ENCODE peak calls at places on chromosomes 11 and 22, in nine cellular contexts. F is PC-9, I is fibroblast of lung, T is tibial artery, L is Peyer's patch, K is Caco-2, S is uterus, O is neural progenitor cell, Z is keratinocyte. P is an unnamed sample. For H3K4me1, the result is how much of the 10 kb centered on the place peaks cover.

GRCh38 chr11:86072211-86072610 is 3.3 kb upstream of the PICALM start:
- DNase-seq in K (no peak), Z (no peak), L (no peak), S (no peak), O (no peak), T (no peak), I (no peak), F (no peak), P (no peak)

GRCh38 chr11:124716596-124716995 is 23.1 kb upstream of the NRGN start:
- DNase-seq in K (no peak), I (peak), Z (peak), T (no peak), F (no peak), O (no peak), L (no peak), S (no peak), P (no peak)

GRCh38 chr11:15985127-15985862 is 371.1 kb downstream of the SOX6 start:
- DNase-seq in T (no peak), F (no peak), Z (no peak), L (no peak), S (no peak), O (no peak), I (peak), K (no peak), P (no peak)

GRCh38 chr22:23403720-23404688 is 176.1 kb downstream of the IGLL1 start:
- DNase-seq in K (no peak), L (peak), T (no peak), Z (no peak), S (no peak), O (no peak), I (peak), F (no peak), P (no peak)

GRCh38 chr11:47998733-47999359 is 18.5 kb downstream of the PTPRJ start:
- DNase-seq in L (peak), Z (no peak), O (no peak), I (peak), F (no peak), S (no peak), K (peak), T (peak), P (no peak)

GRCh38 chr11:43947003-43947500 is 4.6 kb downstream of the C11orf96 start:
- DNase-seq in K (no peak), O (peak), S (peak), T (peak), F (no peak), I (peak), Z (no peak), L (peak), P (peak)

GRCh38 chr11:118194835-118195627 is 18.6 kb upstream of the SCN2B start:
- DNase-seq in I (peak), F (peak), Z (peak), T (peak), K (peak), S (peak), O (no peak), L (peak), P (peak)

GRCh38 chr22:48931452-48931851 is 896.2 kb downstream of the BRD1 start:
- DNase-seq in L (no peak), I (no peak), O (no peak), Z (no peak), T (peak), S (no peak), F (no peak), K (no peak), P (peak)

GRCh38 chr11:116107229-116107628 is 603.0 kb upstream of the CADM1 start:
- DNase-seq in K (no peak), F (no peak), Z (no peak), S (no peak), I (no peak), L (no peak), O (no peak), T (no peak), P (no peak)

GRCh38 chr11:35376613-35377012 is 42.7 kb downstream of the SLC1A2 start:
- DNase-seq in S (no peak), K (no peak), O (no peak), L (no peak), I (peak), F (no peak), Z (no peak), T (no peak), P (no peak)

GRCh38 chr11:13271060-13271693 is 6.4 kb upstream of the BMAL1 start:
- DNase-seq in L (peak), S (no peak), F (no peak), O (no peak), K (no peak), T (no peak), I (no peak), Z (no peak), P (no peak)

GRCh38 chr11:92495107-92495793 is 270.6 kb downstream of the FAT3 start:
- DNase-seq in I (no peak), K (no peak), L (no peak), S (no peak), F (no peak), T (no peak), Z (no peak), O (no peak), P (no peak)

GRCh38 chr11:5938603-5938965 is 3.5 kb upstream of the OR56A3 start:
- DNase-seq in K (no peak), F (no peak), S (no peak), Z (no peak), O (no peak), T (no peak), L (no peak), I (no peak), P (no peak)

GRCh38 chr22:49324527-49325491 is 502.9 kb downstream of the BRD1 start:
- DNase-seq in K (no peak), O (no peak), T (no peak), L (peak), S (no peak), F (no peak), I (no peak), Z (no peak), P (peak)

GRCh38 chr11:111633756-111634362 is 31.6 kb downstream of the SIK2 start:
- DNase-seq in L (no peak), F (no peak), O (no peak), I (peak), S (no peak), Z (no peak), T (no peak), K (no peak), P (no peak)

GRCh38 chr11:34427171-34427805 is 11.4 kb upstream of the CAT start:
- DNase-seq in I (peak), O (no peak), L (no peak), Z (no peak), S (peak), T (no peak), K (peak), F (peak), P (no peak)

GRCh38 chr11:120842195-120842594 is 181.7 kb upstream of the TBCEL start:
- DNase-seq in S (no peak), I (no peak), T (no peak), L (no peak), K (no peak), O (no peak), F (no peak), Z (no peak), P (no peak)

GRCh38 chr11:19087658-19088057 is 27.1 kb upstream of the MRGPRX2 start:
- DNase-seq in K (no peak), O (no peak), F (peak), T (no peak), Z (no peak), L (no peak), S (no peak), I (peak), P (no peak)

GRCh38 chr11:115695677-115696451 is 191.6 kb upstream of the CADM1 start:
- DNase-seq in T (no peak), O (peak), Z (no peak), K (peak), L (no peak), I (no peak), S (no peak), F (no peak), P (no peak)

GRCh38 chr11:8682219-8683114 is at the start of the genes RPL27A and TRIM66:
- DNase-seq in Z (peak), S (peak), K (peak), I (peak), T (peak), O (peak), F (peak), L (peak), P (peak)
- TF ChIP-seq CTCF in Z (no peak), S (peak), K (no peak), I (peak), T (peak), O (no peak), F (no peak), L (peak), P (peak)

GRCh38 chr11:102196351-102196750 is 86.1 kb downstream of the YAP1 start:
- DNase-seq in Z (no peak), T (no peak), I (no peak), K (no peak), O (no peak), L (no peak), F (no peak), S (no peak), P (no peak)
- H3K4me1 ChIP-seq in Z (under half), T (under half), I (under half), K (half or more), O (half or more), L (under half), F (under half), S (under half), P (under half)

GRCh38 chr11:66369073-66369894 is 2.3 kb downstream of the SLC29A2 start:
- DNase-seq in I (no peak), L (no peak), F (no peak), T (no peak), O (no peak), S (no peak), Z (no peak), K (no peak), P (no peak)
- H3K4me3 ChIP-seq in I (no peak), L (no peak), F (peak), T (no peak), O (peak), S (no peak), Z (no peak), K (no peak), P (no peak)

GRCh38 chr11:1766719-1767398 is 3.1 kb upstream of the CTSD start:
- DNase-seq in O (no peak), K (no peak), I (no peak), F (no peak), L (no peak), T (peak), S (no peak), Z (no peak), P (no peak)

GRCh38 chr11:1767399-1768140 is 3.8 kb upstream of the CTSD start:
- DNase-seq in Z (no peak), T (peak), F (no peak), K (no peak), O (no peak), S (no peak), I (no peak), L (peak), P (no peak)

GRCh38 chr11:1768141-1768469 is 4.4 kb upstream of the CTSD start:
- DNase-seq in S (no peak), L (no peak), O (no peak), I (no peak), T (no peak), K (no peak), Z (no peak), F (no peak), P (no peak)

GRCh38 chr11:1763796-1764661 is at the start of gene CTSD:
- DNase-seq in T (peak), F (peak), L (peak), K (peak), Z (no peak), O (peak), S (peak), I (peak), P (peak)

DNA sequence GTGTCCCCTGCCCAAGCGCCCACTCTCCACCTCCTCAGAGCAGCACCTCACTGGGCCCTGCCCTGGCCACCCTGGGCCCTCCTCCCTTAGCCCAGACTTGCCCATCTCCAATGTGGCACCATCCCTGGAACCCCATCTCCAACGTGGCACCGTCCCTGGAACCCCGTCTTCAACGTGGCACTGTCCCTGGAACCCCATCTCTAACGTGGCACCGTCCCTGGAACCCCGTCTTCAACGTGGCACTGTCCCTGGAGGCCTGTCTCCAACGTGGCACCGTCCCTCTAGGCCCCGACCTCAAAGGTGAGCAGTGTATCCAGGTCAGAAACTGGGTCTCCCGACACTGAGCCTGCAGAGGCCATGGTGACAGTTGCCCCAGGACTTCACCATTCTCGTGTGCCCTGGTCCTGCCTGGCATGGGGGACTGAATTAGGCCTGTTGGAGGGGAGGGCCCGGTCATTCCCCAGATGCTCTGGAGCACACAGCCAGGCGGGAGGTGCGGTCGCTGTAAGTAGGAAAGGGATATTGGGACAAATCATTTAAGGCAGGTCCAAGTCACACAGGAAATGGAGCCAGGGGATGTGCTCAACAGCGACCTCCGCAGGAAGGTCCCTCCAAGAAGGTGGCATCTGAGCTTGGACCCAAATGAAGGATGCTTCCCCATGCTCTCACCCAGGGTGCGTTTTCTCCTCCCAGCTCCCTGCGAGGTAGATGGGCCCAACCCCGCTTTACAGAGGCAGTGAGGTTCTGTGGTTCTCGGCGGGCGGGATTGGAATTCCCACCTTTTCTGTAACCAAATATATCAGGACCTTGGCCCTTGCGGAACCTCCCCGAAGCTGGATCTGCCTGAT is 2.4 kb upstream of the CTSD start:
- DNase-seq in T (peak), L (no peak), Z (no peak), I (no peak), F (no peak), K (no peak), S (no peak), O (peak), P (no peak)
- TF ChIP-seq CTCF in T (no peak), L (no peak), Z (peak), I (no peak), F (no peak), K (no peak), S (no peak), O (peak), P (no peak)

GRCh38 chr11:119710417-119710816 is 18.6 kb downstream of the NECTIN1 start:
- DNase-seq in O (no peak), L (no peak), K (no peak), S (no peak), Z (no peak), F (no peak), T (no peak), I (no peak), P (no peak)
- H3K4me1 ChIP-seq in O (under half), L (under half), K (half or more), S (under half), Z (under half), F (under half), T (under half), I (under half), P (under half)

P was measured in right atrium auricular region.